ENCODE peak calls at places on chromosomes 16 and 17, in seven cellular contexts. A, V, P, D, O, L and Y are unnamed samples.

GRCh38 chr16:8866884-8867482 is 1.8 kb downstream of the CARHSP1 start:
- DNase-seq in A (no peak), V (peak), P (peak), D (no peak), O (no peak), L (peak), Y (no peak)

GRCh38 chr17:8287651-8288335 is 677 bp upstream of the RANGRF start:
- DNase-seq in A (no peak), V (peak), P (no peak), D (no peak), O (peak), L (no peak), Y (no peak)

GRCh38 chr16:52976539-52977167 is 76.0 kb downstream of the CHD9NB start:
- DNase-seq in A (no peak), V (no peak), P (peak), D (no peak), O (no peak), L (peak), Y (no peak)

GRCh38 chr17:17365476-17366110 is 62.4 kb downstream of the NT5M start:
- DNase-seq in A (no peak), V (no peak), P (peak), D (no peak), O (no peak), L (no peak), Y (no peak)

GRCh38 chr17:55484575-55484974 is 26.7 kb downstream of the SMIM36 start:
- DNase-seq in A (no peak), V (no peak), P (no peak), D (no peak), O (no peak), L (no peak), Y (no peak)

GRCh38 chr17:40014375-40014980 is 762 bp upstream of the CSF3 start:
- DNase-seq in A (no peak), V (peak), P (no peak), D (no peak), O (no peak), L (peak), Y (no peak)

GRCh38 chr17:44940321-44940720 is 7.3 kb downstream of the KIF18B start:
- DNase-seq in A (no peak), V (no peak), P (no peak), D (no peak), O (no peak), L (peak), Y (no peak)

GRCh38 chr17:77394540-77395295 is 253.9 kb downstream of the SEC14L1 start:
- DNase-seq in A (no peak), V (peak), P (peak), D (no peak), O (no peak), L (peak), Y (no peak)

GRCh38 chr17:50935201-50936124 is 69.3 kb upstream of the TOB1 start:
- DNase-seq in A (no peak), V (peak), P (no peak), D (no peak), O (no peak), L (no peak), Y (no peak)

GRCh38 chr16:85353839-85354622 is 241.8 kb upstream of the CIBAR2 start:
- DNase-seq in A (no peak), V (no peak), P (no peak), D (no peak), O (no peak), L (no peak), Y (no peak)